ENCODE peak calls at places on chromosome 16, in eight cellular contexts. N, R, I, K, G, P, Z and C are unnamed samples.

GRCh38 chr16:76450890-76451289 is 173.7 kb downstream of the CNTNAP4 start:
- DNase-seq in R (no peak), P (no peak), Z (no peak), I (no peak), K (no peak), G (no peak), N (no peak), C (no peak)

GRCh38 chr16:50297301-50298074 is 31.1 kb downstream of the ADCY7 start:
- DNase-seq in K (no peak), P (peak), I (no peak), G (no peak), R (no peak), Z (no peak), N (peak), C (no peak)

GRCh38 chr16:49821614-49822282 is 34.2 kb downstream of the ZNF423 start:
- DNase-seq in G (no peak), P (no peak), I (no peak), K (peak), Z (no peak), R (no peak), N (no peak), C (no peak)

GRCh38 chr16:929674-930073 is 41.1 kb downstream of the LMF1 start:
- DNase-seq in Z (no peak), K (no peak), N (no peak), G (no peak), I (no peak), P (no peak), R (no peak), C (no peak)

GRCh38 chr16:74888227-74888862 is 96.6 kb downstream of the WDR59 start:
- DNase-seq in P (no peak), R (no peak), N (no peak), K (no peak), I (no peak), G (no peak), Z (no peak), C (no peak)

GRCh38 chr16:58692450-58692849 is 7.9 kb upstream of the SLC38A7 start:
- DNase-seq in R (no peak), G (no peak), K (no peak), N (no peak), Z (no peak), I (no peak), P (no peak), C (no peak)

GRCh38 chr16:82704369-82704768 is 77.6 kb downstream of the CDH13 start:
- DNase-seq in Z (no peak), N (no peak), K (no peak), G (no peak), R (no peak), P (no peak), I (no peak), C (no peak)

GRCh38 chr16:88382491-88383400 is at the start of gene ZNF469:
- DNase-seq in G (no peak), I (no peak), N (no peak), P (no peak), K (peak), R (no peak), Z (no peak), C (no peak)

GRCh38 chr16:2884041-2884451 is 1.0 kb downstream of the FLYWCH2 start:
- DNase-seq in R (no peak), N (no peak), Z (no peak), G (no peak), K (peak), I (no peak), P (no peak), C (no peak)

GRCh38 chr16:51971184-51971583 is 575.8 kb downstream of the TOX3 start:
- DNase-seq in G (no peak), R (no peak), I (no peak), N (no peak), Z (no peak), K (peak), P (no peak), C (no peak)

GRCh38 chr16:65122974-65123845 is 1.3 kb upstream of the CDH11 start:
- DNase-seq in I (no peak), Z (no peak), R (peak), P (peak), K (peak), N (no peak), G (no peak), C (peak)